ENCODE peak calls at places on chromosomes 4 and X, in five cellular contexts. One of them, this sample, is unnamed.

GRCh38 chrX:123731987-123732678 is 719 bp downstream of the THOC2 start:
- DNase-seq in tibial nerve: no peak
- DNase-seq in dermis microvascular lymphatic vessel endothelial cell: peak
- DNase-seq in GM23248: peak
- DNase-seq in NCI-H2029 treated with DMSO at 0.1 percent for 48 hours: no peak
- DNase-seq in this sample: no peak

GRCh38 chr4:173135241-173135847 is 33.3 kb upstream of the GALNT7 start:
- DNase-seq in tibial nerve: no peak
- DNase-seq in dermis microvascular lymphatic vessel endothelial cell: no peak
- DNase-seq in GM23248: peak
- DNase-seq in NCI-H2029 treated with DMSO at 0.1 percent for 48 hours: no peak
- DNase-seq in this sample: no peak

GRCh38 chr4:159179310-159179958 is 76.6 kb downstream of the RAPGEF2 start:
- DNase-seq in tibial nerve: no peak
- DNase-seq in dermis microvascular lymphatic vessel endothelial cell: no peak
- DNase-seq in GM23248: no peak
- DNase-seq in NCI-H2029 treated with DMSO at 0.1 percent for 48 hours: no peak
- DNase-seq in this sample: no peak

GRCh38 chrX:68498044-68498507 is 775 bp upstream of the YIPF6 start:
- DNase-seq in tibial nerve: no peak
- DNase-seq in dermis microvascular lymphatic vessel endothelial cell: no peak
- DNase-seq in GM23248: peak
- DNase-seq in NCI-H2029 treated with DMSO at 0.1 percent for 48 hours: no peak
- DNase-seq in this sample: no peak

GRCh38 chrX:151402719-151403390 is 5.8 kb downstream of the VMA21 start:
- DNase-seq in tibial nerve: no peak
- DNase-seq in dermis microvascular lymphatic vessel endothelial cell: no peak
- DNase-seq in GM23248: no peak
- DNase-seq in NCI-H2029 treated with DMSO at 0.1 percent for 48 hours: peak
- DNase-seq in this sample: no peak

GRCh38 chr4:174460684-174461083 is 61.6 kb downstream of the HPGD start:
- DNase-seq in tibial nerve: no peak
- DNase-seq in dermis microvascular lymphatic vessel endothelial cell: no peak
- DNase-seq in GM23248: no peak
- DNase-seq in NCI-H2029 treated with DMSO at 0.1 percent for 48 hours: no peak
- DNase-seq in this sample: no peak

GRCh38 chr4:84874619-84875018 is 91.9 kb downstream of the WDFY3 start:
- DNase-seq in tibial nerve: no peak
- DNase-seq in dermis microvascular lymphatic vessel endothelial cell: no peak
- DNase-seq in GM23248: no peak
- DNase-seq in NCI-H2029 treated with DMSO at 0.1 percent for 48 hours: no peak
- DNase-seq in this sample: no peak

GRCh38 chrX:19964017-19964710 is 26.7 kb downstream of the BCLAF3 start:
- DNase-seq in tibial nerve: no peak
- DNase-seq in dermis microvascular lymphatic vessel endothelial cell: no peak
- DNase-seq in GM23248: no peak
- DNase-seq in NCI-H2029 treated with DMSO at 0.1 percent for 48 hours: no peak
- DNase-seq in this sample: no peak

GRCh38 chr4:164508836-164509235 is 245.1 kb upstream of the SMIM31 start:
- DNase-seq in tibial nerve: no peak
- DNase-seq in dermis microvascular lymphatic vessel endothelial cell: no peak
- DNase-seq in GM23248: no peak
- DNase-seq in NCI-H2029 treated with DMSO at 0.1 percent for 48 hours: no peak
- DNase-seq in this sample: no peak

GRCh38 chr4:87489678-87490077 is 39.5 kb downstream of the SPARCL1 start:
- DNase-seq in tibial nerve: no peak
- DNase-seq in dermis microvascular lymphatic vessel endothelial cell: peak
- DNase-seq in GM23248: peak
- DNase-seq in NCI-H2029 treated with DMSO at 0.1 percent for 48 hours: no peak
- DNase-seq in this sample: no peak

GRCh38 chr4:11768251-11768972 is 339.7 kb upstream of the HS3ST1 start:
- DNase-seq in tibial nerve: no peak
- DNase-seq in dermis microvascular lymphatic vessel endothelial cell: no peak
- DNase-seq in GM23248: no peak
- DNase-seq in NCI-H2029 treated with DMSO at 0.1 percent for 48 hours: no peak
- DNase-seq in this sample: no peak

GRCh38 chrX:15505104-15505503 is 4.5 kb downstream of the BMX start:
- DNase-seq in tibial nerve: no peak
- DNase-seq in dermis microvascular lymphatic vessel endothelial cell: no peak
- DNase-seq in GM23248: no peak
- DNase-seq in NCI-H2029 treated with DMSO at 0.1 percent for 48 hours: no peak
- DNase-seq in this sample: no peak

GRCh38 chr4:53855886-53856260 is 208.5 kb downstream of the CHIC2 start:
- DNase-seq in tibial nerve: no peak
- DNase-seq in dermis microvascular lymphatic vessel endothelial cell: no peak
- DNase-seq in GM23248: peak
- DNase-seq in NCI-H2029 treated with DMSO at 0.1 percent for 48 hours: no peak
- DNase-seq in this sample: peak

This sample was measured in uterus.